ENCODE peak calls at places on chromosome 18, in nine cellular contexts. T is left ventricle myocardium inferior, E is fibroblast of lung, P is gastrocnemius medialis, L is A549, B is choroid plexus epithelial cell, F is kidney epithelial cell, K is astrocyte of the cerebellum, W is AG10803. U is an unnamed sample.

GRCh38 chr18:65725421-65726050 is 25.3 kb upstream of the CDH7 start:
- DNase-seq in T (no peak), E (no peak), P (no peak), L (no peak), B (peak), F (no peak), K (peak), W (no peak), U (no peak)

GRCh38 chr18:39105095-39105494 is 1539.5 kb upstream of the CELF4 start:
- DNase-seq in T (no peak), E (no peak), P (no peak), L (no peak), B (no peak), F (no peak), K (no peak), W (no peak), U (no peak)

GRCh38 chr18:73891572-73892421 is 255.8 kb downstream of the FBXO15 start:
- DNase-seq in T (no peak), E (no peak), P (no peak), L (no peak), B (no peak), F (no peak), K (no peak), W (no peak), U (no peak)

GRCh38 chr18:13235326-13235937 is 16.9 kb downstream of the LDLRAD4 start:
- DNase-seq in T (no peak), E (no peak), P (no peak), L (no peak), B (no peak), F (peak), K (no peak), W (peak), U (no peak)

GRCh38 chr18:48689548-48689947 is 150.7 kb downstream of the CTIF start:
- DNase-seq in T (no peak), E (no peak), P (no peak), L (no peak), B (no peak), F (no peak), K (no peak), W (no peak), U (no peak)

GRCh38 chr18:80119111-80119510 is 10.0 kb downstream of the ADNP2 start:
- DNase-seq in T (no peak), E (no peak), P (no peak), L (no peak), B (no peak), F (no peak), K (no peak), W (no peak), U (peak)

GRCh38 chr18:48326901-48327675 is 82.1 kb downstream of the ZBTB7C start:
- DNase-seq in T (no peak), E (peak), P (no peak), L (no peak), B (peak), F (peak), K (no peak), W (peak), U (no peak)

GRCh38 chr18:13813271-13813849 is 10.6 kb upstream of the MC5R start:
- DNase-seq in T (peak), E (peak), P (no peak), L (peak), B (peak), F (no peak), K (peak), W (peak), U (peak)

GRCh38 chr18:11366410-11366809 is 217.0 kb upstream of the PIEZO2 start:
- DNase-seq in T (no peak), E (peak), P (peak), L (no peak), B (peak), F (no peak), K (peak), W (no peak), U (peak)

GRCh38 chr18:38368246-38368645 is 802.6 kb upstream of the CELF4 start:
- DNase-seq in T (no peak), E (no peak), P (no peak), L (no peak), B (no peak), F (no peak), K (no peak), W (no peak), U (no peak)

GRCh38 chr18:62957885-62958472 is 242.6 kb downstream of the PHLPP1 start:
- DNase-seq in T (no peak), E (peak), P (no peak), L (no peak), B (peak), F (no peak), K (no peak), W (peak), U (no peak)

GRCh38 chr18:9707381-9708056 is 582 bp upstream of the RAB31 start:
- DNase-seq in T (no peak), E (peak), P (no peak), L (no peak), B (peak), F (no peak), K (no peak), W (peak), U (no peak)
- H3K4me3 ChIP-seq in T (peak), E (peak), P (peak), L (peak), B (peak), F (peak), K (peak), W (peak), U (peak)

DNA sequence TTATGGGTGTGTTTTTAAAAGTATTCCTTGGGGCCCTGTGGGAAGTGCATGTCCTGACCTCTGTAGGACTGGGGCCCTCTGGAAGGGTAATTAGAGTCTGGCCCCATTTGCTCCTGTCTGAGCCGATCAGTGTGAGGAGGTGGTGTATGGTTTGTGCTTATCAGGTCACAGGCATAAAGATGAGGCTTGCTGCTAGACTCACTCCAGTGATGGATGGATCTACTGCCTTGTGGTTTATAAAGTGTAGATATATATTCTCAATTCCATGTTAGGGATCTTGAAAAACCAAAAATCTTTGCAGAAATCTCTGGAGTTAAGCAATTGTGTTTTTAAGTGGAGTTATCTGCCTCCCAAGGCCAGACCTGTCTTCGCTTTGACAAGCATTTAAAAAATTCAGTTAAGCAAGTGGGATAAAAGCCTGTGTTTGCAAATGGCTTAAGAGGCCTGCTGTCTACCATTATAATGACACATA is 182.4 kb downstream of the PTPRM start:
- DNase-seq in T (no peak), E (peak), P (no peak), L (no peak), B (peak), F (no peak), K (no peak), W (peak), U (no peak)
- TF ChIP-seq CTCF in T (no peak), E (no peak), P (no peak), L (no peak), B (no peak), F (no peak), K (no peak), W (no peak), U (no peak)

GRCh38 chr18:76490040-76490439 is 5.0 kb downstream of the ZNF516 start:
- DNase-seq in T (no peak), E (peak), P (no peak), L (no peak), B (no peak), F (no peak), K (no peak), W (no peak), U (no peak)
- H3K4me3 ChIP-seq in T (peak), E (peak), P (peak), L (peak), B (peak), F (peak), K (peak), W (peak), U (peak)

GRCh38 chr18:23405626-23406025 is 47.5 kb upstream of the RIOK3 start:
- DNase-seq in T (no peak), E (no peak), P (no peak), L (no peak), B (no peak), F (no peak), K (no peak), W (no peak), U (no peak)
- TF ChIP-seq CTCF in T (no peak), E (no peak), P (no peak), L (no peak), B (no peak), F (no peak), K (no peak), W (no peak), U (no peak)

GRCh38 chr18:75783816-75784215 is 356.3 kb upstream of the SMIM21 start:
- DNase-seq in T (no peak), E (no peak), P (no peak), L (no peak), B (no peak), F (no peak), K (no peak), W (no peak), U (no peak)
- H3K4me3 ChIP-seq in T (peak), E (no peak), P (no peak), L (no peak), B (no peak), F (no peak), K (peak), W (peak), U (no peak)

GRCh38 chr18:3970929-3971328 is 484.2 kb downstream of the DLGAP1 start:
- DNase-seq in T (no peak), E (no peak), P (no peak), L (no peak), B (no peak), F (no peak), K (no peak), W (no peak), U (no peak)
- TF ChIP-seq CTCF in T (peak), E (peak), P (no peak), L (no peak), B (peak), F (peak), K (peak), W (no peak), U (peak)

GRCh38 chr18:70468861-70469570 is 180.2 kb downstream of the SOCS6 start:
- DNase-seq in T (no peak), E (no peak), P (no peak), L (no peak), B (no peak), F (no peak), K (no peak), W (no peak), U (no peak)

GRCh38 chr18:70463085-70463484 is 174.2 kb downstream of the SOCS6 start:
- DNase-seq in T (no peak), E (no peak), P (no peak), L (no peak), B (no peak), F (no peak), K (no peak), W (no peak), U (no peak)

GRCh38 chr18:70462078-70462439 is 173.2 kb downstream of the SOCS6 start:
- DNase-seq in T (no peak), E (no peak), P (no peak), L (no peak), B (no peak), F (no peak), K (no peak), W (no peak), U (no peak)

GRCh38 chr18:70461323-70462077 is 172.7 kb downstream of the SOCS6 start:
- DNase-seq in T (no peak), E (no peak), P (no peak), L (no peak), B (no peak), F (no peak), K (no peak), W (no peak), U (no peak)

GRCh38 chr18:70464343-70465114 is 175.7 kb downstream of the SOCS6 start:
- DNase-seq in T (peak), E (peak), P (peak), L (peak), B (peak), F (no peak), K (peak), W (peak), U (peak)
- H3K4me3 ChIP-seq in T (peak), E (peak), P (peak), L (peak), B (peak), F (peak), K (peak), W (peak), U (peak)

GRCh38 chr18:32899819-32900218 is 127.0 kb upstream of the KLHL14 start:
- DNase-seq in T (no peak), E (no peak), P (no peak), L (no peak), B (peak), F (no peak), K (no peak), W (peak), U (no peak)
- TF ChIP-seq CTCF in T (no peak), E (peak), P (no peak), L (no peak), B (peak), F (no peak), K (no peak), W (peak), U (peak)